ENCODE peak calls at places on chromosomes 2 and 18, in nine cellular contexts. One of them, this sample, is unnamed. For H3K4me1, the result is how much of the 10 kb centered on the place peaks cover.

GRCh38 chr2:181678033-181678586 is 2.2 kb downstream of the NEUROD1 start:
- DNase-seq in GM12878: no peak
- DNase-seq in SK-N-SH: no peak
- DNase-seq in sigmoid colon: peak
- DNase-seq in CD8-positive, alpha-beta T cell: peak
- DNase-seq in GM23248: peak
- DNase-seq in CD8-positive, alpha-beta memory T cell: peak
- DNase-seq in thoracic aorta: no peak
- DNase-seq in PC-9: no peak
- DNase-seq in this sample: no peak

GRCh38 chr18:37471619-37472018 is 94.0 kb downstream of the CELF4 start:
- DNase-seq in GM12878: no peak
- DNase-seq in thoracic aorta: no peak
- DNase-seq in sigmoid colon: no peak
- DNase-seq in PC-9: no peak
- DNase-seq in GM23248: no peak
- DNase-seq in CD8-positive, alpha-beta memory T cell: no peak
- DNase-seq in SK-N-SH: peak
- DNase-seq in CD8-positive, alpha-beta T cell: no peak
- DNase-seq in this sample: no peak

GRCh38 chr2:105328281-105329196 is 996 bp downstream of the TGFBRAP1 start:
- DNase-seq in PC-9: no peak
- DNase-seq in SK-N-SH: no peak
- DNase-seq in sigmoid colon: peak
- DNase-seq in CD8-positive, alpha-beta T cell: no peak
- DNase-seq in thoracic aorta: no peak
- DNase-seq in CD8-positive, alpha-beta memory T cell: peak
- DNase-seq in GM23248: peak
- DNase-seq in GM12878: no peak
- DNase-seq in this sample: no peak

GRCh38 chr2:99398303-99398702 is 61.1 kb downstream of the EIF5B start:
- DNase-seq in PC-9: no peak
- DNase-seq in thoracic aorta: no peak
- DNase-seq in SK-N-SH: no peak
- DNase-seq in CD8-positive, alpha-beta memory T cell: no peak
- DNase-seq in CD8-positive, alpha-beta T cell: no peak
- DNase-seq in GM12878: no peak
- DNase-seq in GM23248: no peak
- DNase-seq in sigmoid colon: no peak
- DNase-seq in this sample: no peak

GRCh38 chr2:219851801-219852481 is 224.5 kb downstream of the SLC4A3 start:
- DNase-seq in sigmoid colon: no peak
- DNase-seq in PC-9: no peak
- DNase-seq in CD8-positive, alpha-beta memory T cell: no peak
- DNase-seq in thoracic aorta: no peak
- DNase-seq in CD8-positive, alpha-beta T cell: no peak
- DNase-seq in GM12878: no peak
- DNase-seq in SK-N-SH: no peak
- DNase-seq in GM23248: peak
- DNase-seq in this sample: no peak

GRCh38 chr2:233074106-233074505 is 14.0 kb downstream of the INPP5D start:
- DNase-seq in GM23248: no peak
- DNase-seq in PC-9: no peak
- DNase-seq in sigmoid colon: no peak
- DNase-seq in SK-N-SH: no peak
- DNase-seq in CD8-positive, alpha-beta T cell: no peak
- DNase-seq in CD8-positive, alpha-beta memory T cell: no peak
- DNase-seq in thoracic aorta: no peak
- DNase-seq in GM12878: no peak
- DNase-seq in this sample: no peak

GRCh38 chr2:230162981-230163380 is 56.8 kb downstream of the SP110 start:
- DNase-seq in sigmoid colon: no peak
- DNase-seq in thoracic aorta: no peak
- DNase-seq in PC-9: no peak
- DNase-seq in SK-N-SH: no peak
- DNase-seq in GM23248: no peak
- DNase-seq in GM12878: no peak
- DNase-seq in CD8-positive, alpha-beta memory T cell: no peak
- DNase-seq in CD8-positive, alpha-beta T cell: no peak
- DNase-seq in this sample: no peak

GRCh38 chr2:190443055-190443454 is 34.9 kb downstream of the MFSD6 start:
- DNase-seq in GM12878: no peak
- DNase-seq in CD8-positive, alpha-beta memory T cell: no peak
- DNase-seq in PC-9: no peak
- DNase-seq in sigmoid colon: no peak
- DNase-seq in SK-N-SH: no peak
- DNase-seq in GM23248: peak
- DNase-seq in CD8-positive, alpha-beta T cell: no peak
- DNase-seq in thoracic aorta: no peak
- DNase-seq in this sample: no peak

GRCh38 chr2:55010915-55011314 is 39.3 kb downstream of the RTN4 start:
- DNase-seq in SK-N-SH: no peak
- DNase-seq in CD8-positive, alpha-beta T cell: no peak
- DNase-seq in sigmoid colon: no peak
- DNase-seq in PC-9: no peak
- DNase-seq in thoracic aorta: no peak
- DNase-seq in CD8-positive, alpha-beta memory T cell: no peak
- DNase-seq in GM12878: no peak
- DNase-seq in GM23248: peak
- DNase-seq in this sample: no peak

GRCh38 chr2:55011741-55012574 is 38.3 kb downstream of the RTN4 start:
- DNase-seq in sigmoid colon: no peak
- DNase-seq in GM23248: no peak
- DNase-seq in CD8-positive, alpha-beta memory T cell: no peak
- DNase-seq in GM12878: no peak
- DNase-seq in SK-N-SH: no peak
- DNase-seq in CD8-positive, alpha-beta T cell: no peak
- DNase-seq in thoracic aorta: no peak
- DNase-seq in PC-9: no peak
- DNase-seq in this sample: no peak

GRCh38 chr2:55009277-55010055 is 40.8 kb downstream of the RTN4 start:
- DNase-seq in PC-9: no peak
- DNase-seq in thoracic aorta: no peak
- DNase-seq in SK-N-SH: no peak
- DNase-seq in GM12878: no peak
- DNase-seq in GM23248: peak
- DNase-seq in CD8-positive, alpha-beta memory T cell: no peak
- DNase-seq in sigmoid colon: no peak
- DNase-seq in CD8-positive, alpha-beta T cell: no peak
- DNase-seq in this sample: no peak

GRCh38 chr2:55012648-55013484 is 37.4 kb downstream of the RTN4 start:
- DNase-seq in sigmoid colon: no peak
- DNase-seq in CD8-positive, alpha-beta T cell: no peak
- DNase-seq in CD8-positive, alpha-beta memory T cell: no peak
- DNase-seq in PC-9: no peak
- DNase-seq in thoracic aorta: no peak
- DNase-seq in GM23248: no peak
- DNase-seq in SK-N-SH: no peak
- DNase-seq in GM12878: no peak
- DNase-seq in this sample: no peak

DNA sequence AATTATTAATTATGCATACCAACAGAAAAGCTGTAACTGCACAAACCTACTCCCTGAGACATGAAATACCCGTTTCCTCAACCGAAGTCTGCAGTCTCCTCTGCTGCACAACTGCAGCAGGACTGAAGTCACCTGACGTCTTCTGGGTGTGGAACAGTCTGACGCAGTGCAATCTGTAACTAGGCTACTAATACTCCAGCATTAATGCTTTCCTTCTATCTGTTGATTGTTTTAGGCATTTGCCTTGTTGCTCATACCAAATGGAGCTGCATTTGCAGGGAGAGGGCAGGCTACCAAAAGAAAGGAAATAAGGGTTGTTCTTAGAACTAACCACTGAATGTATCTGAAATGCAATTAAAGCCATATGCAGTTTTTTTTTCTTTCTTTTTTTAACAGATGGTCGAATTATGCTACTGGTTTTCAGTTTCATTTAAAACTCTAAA is 40.1 kb downstream of the RTN4 start:
- DNase-seq in CD8-positive, alpha-beta T cell: peak
- DNase-seq in GM23248: peak
- DNase-seq in sigmoid colon: peak
- DNase-seq in PC-9: no peak
- DNase-seq in GM12878: peak
- DNase-seq in thoracic aorta: no peak
- DNase-seq in CD8-positive, alpha-beta memory T cell: peak
- DNase-seq in SK-N-SH: no peak
- DNase-seq in this sample: no peak
- H3K4me1 ChIP-seq in CD8-positive, alpha-beta T cell: half or more
- H3K4me1 ChIP-seq in GM23248: half or more
- H3K4me1 ChIP-seq in sigmoid colon: half or more
- H3K4me1 ChIP-seq in PC-9: half or more
- H3K4me1 ChIP-seq in GM12878: under half
- H3K4me1 ChIP-seq in thoracic aorta: half or more
- H3K4me1 ChIP-seq in CD8-positive, alpha-beta memory T cell: under half
- H3K4me1 ChIP-seq in SK-N-SH: half or more
- H3K4me1 ChIP-seq in this sample: half or more

DNA sequence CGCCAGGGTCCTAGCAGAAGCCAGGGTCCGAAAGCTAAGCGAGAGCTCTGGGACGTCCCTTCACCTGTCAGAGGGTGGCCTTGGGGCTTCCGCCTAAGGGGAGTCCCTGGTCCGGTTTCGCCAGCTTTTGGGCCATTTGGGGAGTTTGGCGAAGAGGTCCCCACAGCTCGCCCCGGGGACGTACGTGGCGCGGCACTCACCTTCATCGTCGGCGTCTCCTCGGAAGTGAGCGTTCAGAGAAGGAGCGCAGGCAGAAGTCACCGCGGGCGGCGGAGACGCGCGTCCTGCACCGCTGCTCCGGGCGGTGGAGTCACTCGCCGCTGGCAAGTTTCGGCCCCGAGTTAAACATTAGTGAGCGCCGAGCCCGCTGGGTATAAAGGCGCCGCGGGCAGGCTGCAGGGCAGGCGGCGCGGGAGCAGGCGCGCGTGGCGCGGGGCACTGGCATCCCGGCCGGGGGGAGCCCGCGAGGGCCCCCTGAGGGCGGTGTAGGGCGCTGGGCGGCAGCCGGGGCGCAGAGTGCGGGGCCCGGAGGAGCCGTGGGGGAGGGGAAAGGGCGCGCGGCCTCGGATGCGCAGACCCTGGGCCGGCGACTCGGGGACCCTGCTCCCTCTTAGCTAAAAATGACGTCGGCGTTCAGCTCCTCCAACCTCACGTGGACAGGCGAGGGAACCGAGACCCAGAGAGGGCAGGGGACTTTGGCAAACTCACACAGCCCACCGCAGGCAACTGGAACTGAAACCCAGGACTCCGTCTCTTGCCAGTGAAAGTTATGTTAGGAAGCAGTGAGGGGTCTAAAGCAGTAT is at the start of gene DPP4:
- DNase-seq in CD8-positive, alpha-beta memory T cell: peak
- DNase-seq in sigmoid colon: peak
- DNase-seq in CD8-positive, alpha-beta T cell: peak
- DNase-seq in thoracic aorta: no peak
- DNase-seq in PC-9: no peak
- DNase-seq in SK-N-SH: peak
- DNase-seq in GM23248: peak
- DNase-seq in GM12878: no peak
- DNase-seq in this sample: no peak
- H3K4me3 ChIP-seq in CD8-positive, alpha-beta memory T cell: peak
- H3K4me3 ChIP-seq in sigmoid colon: peak
- H3K4me3 ChIP-seq in CD8-positive, alpha-beta T cell: peak
- H3K4me3 ChIP-seq in thoracic aorta: peak
- H3K4me3 ChIP-seq in PC-9: peak
- H3K4me3 ChIP-seq in SK-N-SH: peak
- H3K4me3 ChIP-seq in GM23248: peak
- H3K4me3 ChIP-seq in GM12878: peak
- H3K4me3 ChIP-seq in this sample: peak

GRCh38 chr2:88600038-88600465 is 27.2 kb downstream of the EIF2AK3 start:
- DNase-seq in SK-N-SH: peak
- DNase-seq in thoracic aorta: no peak
- DNase-seq in GM23248: peak
- DNase-seq in PC-9: peak
- DNase-seq in GM12878: peak
- DNase-seq in CD8-positive, alpha-beta T cell: peak
- DNase-seq in CD8-positive, alpha-beta memory T cell: peak
- DNase-seq in sigmoid colon: no peak
- DNase-seq in this sample: peak

GRCh38 chr2:88601302-88601701 is 26.0 kb downstream of the EIF2AK3 start:
- DNase-seq in GM23248: no peak
- DNase-seq in SK-N-SH: peak
- DNase-seq in thoracic aorta: no peak
- DNase-seq in GM12878: no peak
- DNase-seq in CD8-positive, alpha-beta T cell: no peak
- DNase-seq in CD8-positive, alpha-beta memory T cell: no peak
- DNase-seq in sigmoid colon: no peak
- DNase-seq in PC-9: no peak
- DNase-seq in this sample: no peak

GRCh38 chr2:88602022-88602421 is 25.2 kb downstream of the EIF2AK3 start:
- DNase-seq in sigmoid colon: no peak
- DNase-seq in GM23248: no peak
- DNase-seq in PC-9: no peak
- DNase-seq in GM12878: no peak
- DNase-seq in CD8-positive, alpha-beta memory T cell: no peak
- DNase-seq in thoracic aorta: no peak
- DNase-seq in SK-N-SH: no peak
- DNase-seq in CD8-positive, alpha-beta T cell: no peak
- DNase-seq in this sample: no peak

GRCh38 chr2:88606371-88607030 is 20.8 kb downstream of the EIF2AK3 start:
- DNase-seq in SK-N-SH: no peak
- DNase-seq in GM12878: peak
- DNase-seq in sigmoid colon: no peak
- DNase-seq in GM23248: no peak
- DNase-seq in thoracic aorta: no peak
- DNase-seq in CD8-positive, alpha-beta T cell: no peak
- DNase-seq in CD8-positive, alpha-beta memory T cell: no peak
- DNase-seq in PC-9: no peak
- DNase-seq in this sample: no peak

GRCh38 chr2:88603146-88603545 is 24.1 kb downstream of the EIF2AK3 start:
- DNase-seq in SK-N-SH: no peak
- DNase-seq in thoracic aorta: no peak
- DNase-seq in CD8-positive, alpha-beta T cell: no peak
- DNase-seq in sigmoid colon: no peak
- DNase-seq in GM12878: no peak
- DNase-seq in CD8-positive, alpha-beta memory T cell: no peak
- DNase-seq in PC-9: no peak
- DNase-seq in GM23248: peak
- DNase-seq in this sample: no peak
- H3K27ac ChIP-seq in SK-N-SH: peak
- H3K27ac ChIP-seq in thoracic aorta: no peak
- H3K27ac ChIP-seq in CD8-positive, alpha-beta T cell: no peak
- H3K27ac ChIP-seq in sigmoid colon: no peak
- H3K27ac ChIP-seq in GM12878: peak
- H3K27ac ChIP-seq in CD8-positive, alpha-beta memory T cell: no peak
- H3K27ac ChIP-seq in PC-9: no peak
- H3K27ac ChIP-seq in GM23248: peak
- H3K27ac ChIP-seq in this sample: no peak

DNA sequence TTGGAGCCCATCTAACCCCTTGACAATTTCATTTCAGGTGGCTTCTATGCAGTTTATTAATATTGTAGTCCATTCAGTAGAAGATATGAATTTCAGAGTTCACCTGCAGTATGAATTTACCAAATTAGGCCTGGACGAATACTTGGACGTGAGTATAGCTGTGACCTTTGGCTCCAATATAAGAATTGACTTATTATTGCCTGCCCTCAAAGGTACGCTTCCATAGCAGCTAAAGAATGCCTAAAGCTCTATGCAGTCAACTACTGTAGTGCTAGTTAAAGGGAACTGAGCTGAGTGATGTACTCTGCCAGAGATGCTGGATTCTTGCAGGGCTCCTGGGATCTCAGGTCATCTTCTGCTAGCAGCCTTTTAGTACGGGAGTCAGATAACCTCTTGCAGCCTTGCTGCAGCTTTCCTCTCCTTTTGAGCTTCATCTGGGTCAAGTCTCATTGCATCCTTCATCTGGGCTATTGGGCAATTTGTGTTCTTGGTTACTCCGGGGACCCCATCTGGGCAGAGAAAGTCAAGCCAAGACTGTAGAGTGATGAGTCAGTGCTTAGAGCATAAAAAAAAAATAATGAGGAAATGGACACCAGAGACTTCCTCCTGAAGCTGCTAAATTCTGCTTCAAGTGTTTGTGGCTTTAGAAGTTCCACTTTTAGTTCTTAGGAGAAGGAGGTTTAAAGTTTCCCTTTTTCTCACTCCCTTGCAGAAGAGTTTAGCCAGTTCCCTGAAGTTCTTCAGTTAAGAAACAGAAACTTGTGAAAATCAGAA is 105.6 kb downstream of the PRPF40A start:
- DNase-seq in thoracic aorta: no peak
- DNase-seq in GM23248: peak
- DNase-seq in CD8-positive, alpha-beta T cell: no peak
- DNase-seq in sigmoid colon: peak
- DNase-seq in SK-N-SH: no peak
- DNase-seq in PC-9: peak
- DNase-seq in CD8-positive, alpha-beta memory T cell: no peak
- DNase-seq in GM12878: peak
- DNase-seq in this sample: no peak
- H3K4me1 ChIP-seq in thoracic aorta: under half
- H3K4me1 ChIP-seq in GM23248: under half
- H3K4me1 ChIP-seq in CD8-positive, alpha-beta T cell: under half
- H3K4me1 ChIP-seq in sigmoid colon: under half
- H3K4me1 ChIP-seq in SK-N-SH: under half
- H3K4me1 ChIP-seq in PC-9: under half
- H3K4me1 ChIP-seq in CD8-positive, alpha-beta memory T cell: under half
- H3K4me1 ChIP-seq in GM12878: under half
- H3K4me1 ChIP-seq in this sample: under half